ENCODE peak calls at places on chromosomes 13 and 19, in nine cellular contexts. S, L, P, J, C, Q, B, V and E are unnamed samples.

GRCh38 chr13:80133631-80134083 is 207.3 kb downstream of the SPRY2 start:
- DNase-seq in P (no peak), B (no peak), J (no peak), L (no peak), V (peak), Q (no peak), C (no peak), S (no peak), E (no peak)

GRCh38 chr13:22387899-22388298 is 717.0 kb downstream of the FGF9 start:
- DNase-seq in Q (no peak), V (no peak), L (no peak), S (no peak), C (no peak), P (no peak), B (no peak), J (no peak), E (no peak)

GRCh38 chr19:6678690-6679109 is 8.7 kb upstream of the TNFSF14 start:
- DNase-seq in J (peak), S (no peak), Q (peak), P (no peak), V (no peak), C (no peak), L (no peak), B (no peak), E (no peak)

GRCh38 chr19:45485301-45486077 is 11.4 kb downstream of the RTN2 start:
- DNase-seq in J (peak), Q (peak), L (peak), P (peak), B (peak), C (peak), S (peak), V (peak), E (peak)

GRCh38 chr13:48411281-48412099 is 1.4 kb downstream of the LPAR6 start:
- DNase-seq in L (no peak), B (no peak), J (peak), P (no peak), Q (no peak), C (peak), S (no peak), V (no peak), E (no peak)

GRCh38 chr13:33519561-33520479 is 234.3 kb upstream of the STARD13 start:
- DNase-seq in V (no peak), L (no peak), S (no peak), J (peak), B (no peak), P (no peak), Q (peak), C (no peak), E (no peak)

GRCh38 chr13:67228909-67229308 is 1.2 kb downstream of the PCDH9 start:
- DNase-seq in P (no peak), L (no peak), B (no peak), C (no peak), Q (no peak), J (no peak), S (no peak), V (no peak), E (no peak)

GRCh38 chr19:31263317-31263716 is 85.9 kb downstream of the TSHZ3 start:
- DNase-seq in J (no peak), V (no peak), C (no peak), Q (no peak), S (no peak), L (no peak), P (no peak), B (no peak), E (no peak)

GRCh38 chr19:46859637-46860124 is 1.1 kb upstream of the ARHGAP35 start:
- DNase-seq in P (no peak), B (peak), C (no peak), V (no peak), J (peak), Q (peak), S (no peak), L (no peak), E (peak)

GRCh38 chr13:96967248-96967745 is 27.0 kb downstream of the OXGR1 start:
- DNase-seq in S (no peak), V (no peak), B (no peak), C (no peak), J (peak), Q (no peak), P (no peak), L (no peak), E (no peak)

GRCh38 chr13:110853235-110853721 is 61.6 kb downstream of the ANKRD10 start:
- DNase-seq in C (no peak), L (no peak), Q (no peak), P (no peak), S (no peak), B (no peak), J (peak), V (no peak), E (no peak)

GRCh38 chr13:42272776-42273175 is 824 bp downstream of the AKAP11 start:
- DNase-seq in B (no peak), S (no peak), C (no peak), Q (no peak), J (no peak), P (no peak), L (no peak), V (no peak), E (no peak)

GRCh38 chr13:102033719-102034446 is 368.0 kb downstream of the FGF14 start:
- DNase-seq in J (no peak), Q (no peak), C (no peak), L (no peak), B (peak), V (no peak), S (no peak), P (no peak), E (no peak)

GRCh38 chr13:48112896-48113525 is 18.1 kb upstream of the MED4 start:
- DNase-seq in J (no peak), L (no peak), Q (no peak), C (no peak), B (no peak), P (no peak), S (no peak), V (no peak), E (no peak)

GRCh38 chr13:49437705-49438104 is 6.2 kb downstream of the CAB39L start:
- DNase-seq in C (no peak), J (no peak), V (no peak), B (no peak), Q (no peak), P (no peak), S (no peak), L (no peak), E (no peak)

GRCh38 chr19:20077791-20078463 is at the start of gene ZNF90:
- DNase-seq in L (peak), S (peak), V (peak), J (peak), Q (peak), B (no peak), C (peak), P (no peak), E (no peak)

GRCh38 chr13:25064396-25064795 is 31.5 kb upstream of the PABPC3 start:
- DNase-seq in L (no peak), J (no peak), C (no peak), Q (no peak), V (no peak), S (no peak), B (no peak), P (no peak), E (no peak)

GRCh38 chr13:39415403-39415802 is 187.6 kb downstream of the LHFPL6 start:
- DNase-seq in V (no peak), Q (no peak), J (peak), B (peak), L (no peak), C (no peak), S (peak), P (peak), E (peak)

GRCh38 chr13:85347251-85347650 is 452.0 kb downstream of the SLITRK6 start:
- DNase-seq in B (no peak), S (no peak), J (no peak), P (no peak), V (no peak), C (no peak), Q (no peak), L (no peak), E (no peak)

GRCh38 chr19:41377977-41378707 is 1.8 kb downstream of the TMEM91 start:
- DNase-seq in J (no peak), L (no peak), Q (no peak), B (no peak), C (no peak), S (peak), V (no peak), P (no peak), E (no peak)

GRCh38 chr13:114152831-114153371 is 20.5 kb upstream of the RASA3 start:
- DNase-seq in V (peak), S (no peak), L (no peak), Q (no peak), B (no peak), P (no peak), C (no peak), J (no peak), E (no peak)

GRCh38 chr13:51221674-51222509 is at the start of gene FAM124A:
- DNase-seq in P (peak), S (peak), J (no peak), V (peak), L (peak), B (no peak), Q (no peak), C (peak), E (no peak)

GRCh38 chr13:28494861-28495585 is at the start of gene FLT1:
- DNase-seq in J (peak), C (peak), S (peak), V (no peak), P (no peak), Q (no peak), B (no peak), L (no peak), E (no peak)

GRCh38 chr19:58474997-58475713 is 997 bp upstream of the ZNF446 start:
- DNase-seq in L (no peak), S (no peak), Q (no peak), P (no peak), B (no peak), J (no peak), V (no peak), C (no peak), E (no peak)

GRCh38 chr13:23656637-23657036 is 86.4 kb downstream of the TNFRSF19 start:
- DNase-seq in C (no peak), Q (peak), V (no peak), L (no peak), S (no peak), P (peak), B (peak), J (peak), E (no peak)

GRCh38 chr13:102773441-102774209 is at the start of gene TEX30:
- DNase-seq in J (peak), Q (peak), P (peak), V (peak), B (peak), S (peak), C (peak), L (peak), E (peak)

GRCh38 chr13:42985312-42986175 is 6.5 kb downstream of the EPSTI1 start:
- DNase-seq in V (no peak), L (no peak), Q (no peak), B (no peak), S (no peak), C (no peak), P (no peak), J (no peak), E (no peak)

GRCh38 chr19:289651-290538 is 1.3 kb downstream of the PLPP2 start:
- DNase-seq in S (peak), C (peak), Q (no peak), L (no peak), P (no peak), J (peak), V (no peak), B (no peak), E (no peak)

GRCh38 chr19:38310279-38310670 is 5.5 kb downstream of the YIF1B start:
- DNase-seq in P (no peak), Q (no peak), B (no peak), L (no peak), J (no peak), V (no peak), S (no peak), C (no peak), E (no peak)

GRCh38 chr19:15166700-15167099 is 34.1 kb downstream of the NOTCH3 start:
- DNase-seq in B (no peak), Q (no peak), J (peak), C (no peak), P (no peak), V (no peak), L (no peak), S (no peak), E (no peak)

GRCh38 chr19:4343845-4344713 is 717 bp downstream of the MPND start:
- DNase-seq in S (no peak), L (no peak), B (no peak), V (no peak), P (no peak), J (no peak), C (no peak), Q (no peak), E (no peak)

GRCh38 chr19:44909775-44910174 is 4.2 kb downstream of the APOE start:
- DNase-seq in B (no peak), C (no peak), V (no peak), P (no peak), L (no peak), S (no peak), Q (no peak), J (no peak), E (no peak)